ENCODE peak calls at places on chromosomes 16 and 17, in four cellular contexts. C is endothelial cell, A is thoracic aorta, M is body of pancreas. B is an unnamed sample.

GRCh38 chr16:30394603-30395154 is 541 bp upstream of the ZNF48 start:
- DNase-seq in C (no peak), A (no peak), M (no peak), B (no peak)

GRCh38 chr16:21645261-21645721 is 7.1 kb downstream of the IGSF6 start:
- DNase-seq in C (no peak), A (no peak), M (no peak), B (no peak)

GRCh38 chr17:73532441-73532901 is 111.8 kb downstream of the SDK2 start:
- DNase-seq in C (no peak), A (no peak), M (no peak), B (no peak)

GRCh38 chr17:64732336-64733006 is 70.4 kb upstream of the SMURF2 start:
- DNase-seq in C (no peak), A (no peak), M (peak; percentile 20), B (no peak)

GRCh38 chr16:66109677-66110076 is 256.8 kb upstream of the CDH5 start:
- DNase-seq in C (no peak), A (no peak), M (no peak), B (no peak)

GRCh38 chr17:47192549-47192948 is 3.5 kb upstream of the CDC27 start:
- DNase-seq in C (no peak), A (no peak), M (no peak), B (no peak)

GRCh38 chr17:1186214-1186820 is 6.5 kb upstream of the ABR start:
- DNase-seq in C (no peak), A (no peak), M (no peak), B (no peak)

GRCh38 chr17:57929392-57929791 is 25.8 kb downstream of the CUEDC1 start:
- DNase-seq in C (no peak), A (no peak), M (no peak), B (no peak)

GRCh38 chr16:88382491-88383400 is at the start of gene ZNF469:
- DNase-seq in C (peak; percentile 43), A (no peak), M (no peak), B (peak; percentile 22)

GRCh38 chr16:89315271-89315670 is 97.8 kb downstream of the ZNF778 start:
- DNase-seq in C (no peak), A (no peak), M (no peak), B (no peak)

GRCh38 chr17:72477529-72477928 is 356.7 kb downstream of the SOX9 start:
- DNase-seq in C (no peak), A (no peak), M (peak; percentile 91), B (no peak)

GRCh38 chr16:58494981-58495860 is 4.7 kb upstream of the NDRG4 start:
- DNase-seq in C (peak; percentile 76), A (peak; percentile 47), M (peak; percentile 89), B (peak; percentile 68)

GRCh38 chr17:45307290-45308015 is 9.4 kb downstream of the MAP3K14 start:
- DNase-seq in C (no peak), A (no peak), M (peak; percentile 77), B (peak; percentile 70)

GRCh38 chr17:39754958-39755549 is 17.3 kb downstream of the GRB7 start:
- DNase-seq in C (no peak), A (no peak), M (no peak), B (no peak)

GRCh38 chr16:117381-118365 is 20.8 kb downstream of the NPRL3 start:
- DNase-seq in C (peak; percentile 75), A (no peak), M (peak; percentile 69), B (no peak)

GRCh38 chr16:70433456-70434103 is 5.3 kb downstream of the ST3GAL2 start:
- DNase-seq in C (no peak), A (no peak), M (peak; percentile 59), B (no peak)

GRCh38 chr16:15961060-15961511 is 11.7 kb downstream of the ABCC1 start:
- DNase-seq in C (no peak), A (no peak), M (no peak), B (no peak)

GRCh38 chr17:78595135-78595810 is 18.1 kb upstream of the DNAH17 start:
- DNase-seq in C (no peak), A (no peak), M (no peak), B (no peak)

GRCh38 chr17:44531019-44531418 is 26.3 kb upstream of the FZD2 start:
- DNase-seq in C (no peak), A (no peak), M (no peak), B (no peak)

GRCh38 chr16:5336898-5337297 is 239.3 kb upstream of the EEF2KMT start:
- DNase-seq in C (no peak), A (no peak), M (no peak), B (no peak)

GRCh38 chr17:60743812-60744211 is 66.2 kb downstream of the BCAS3 start:
- DNase-seq in C (no peak), A (no peak), M (peak; percentile 40), B (no peak)

GRCh38 chr16:69444873-69445517 is 20.6 kb downstream of the CYB5B start:
- DNase-seq in C (no peak), A (no peak), M (no peak), B (no peak)

GRCh38 chr16:87569601-87570559 is 32.4 kb upstream of the JPH3 start:
- DNase-seq in C (no peak), A (no peak), M (no peak), B (no peak)

GRCh38 chr16:87391324-87391949 is 699 bp upstream of the MAP1LC3B start:
- DNase-seq in C (peak; percentile 33), A (no peak), M (peak; percentile 68), B (peak; percentile 81)

GRCh38 chr16:30887927-30888326 is 6.0 kb downstream of the BCL7C start:
- DNase-seq in C (no peak), A (no peak), M (no peak), B (no peak)

GRCh38 chr17:11823862-11824261 is 173.4 kb downstream of the ZNF18 start:
- DNase-seq in C (no peak), A (no peak), M (no peak), B (no peak)

GRCh38 chr17:47224971-47225370 is 15.8 kb downstream of the MYL4 start:
- DNase-seq in C (no peak), A (no peak), M (no peak), B (no peak)

GRCh38 chr16:79672524-79672923 is 72.0 kb upstream of the MAF start:
- DNase-seq in C (no peak), A (no peak), M (no peak), B (no peak)

GRCh38 chr16:31382485-31383161 is 10.5 kb upstream of the ITGAD start:
- DNase-seq in C (peak; percentile 86), A (no peak), M (peak; percentile 78), B (peak; percentile 75)

DNA sequence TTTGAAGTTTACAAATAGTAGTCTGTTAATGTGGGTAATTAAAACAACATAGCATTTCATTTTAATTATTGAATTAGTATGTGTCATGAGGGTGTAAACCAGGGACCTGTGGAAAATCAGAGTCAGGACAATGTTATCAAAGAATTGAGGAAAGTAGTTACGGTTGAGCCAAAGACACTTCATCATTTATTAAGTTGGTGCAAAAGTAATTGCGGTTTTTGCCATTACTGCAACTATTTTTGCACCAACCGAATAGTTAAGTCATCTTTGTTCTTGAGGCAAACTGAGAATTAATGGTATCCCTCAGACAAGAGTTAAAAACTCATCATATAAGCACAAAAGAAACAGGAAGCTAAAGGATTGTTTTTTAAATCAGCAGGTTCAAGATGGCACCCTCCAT is 593.7 kb downstream of the KCNJ2 start:
- DNase-seq in C (no peak), A (no peak), M (no peak), B (no peak)
- TF ChIP-seq CTCF in C (no peak), A (no peak), M (no peak), B (no peak)

DNA sequence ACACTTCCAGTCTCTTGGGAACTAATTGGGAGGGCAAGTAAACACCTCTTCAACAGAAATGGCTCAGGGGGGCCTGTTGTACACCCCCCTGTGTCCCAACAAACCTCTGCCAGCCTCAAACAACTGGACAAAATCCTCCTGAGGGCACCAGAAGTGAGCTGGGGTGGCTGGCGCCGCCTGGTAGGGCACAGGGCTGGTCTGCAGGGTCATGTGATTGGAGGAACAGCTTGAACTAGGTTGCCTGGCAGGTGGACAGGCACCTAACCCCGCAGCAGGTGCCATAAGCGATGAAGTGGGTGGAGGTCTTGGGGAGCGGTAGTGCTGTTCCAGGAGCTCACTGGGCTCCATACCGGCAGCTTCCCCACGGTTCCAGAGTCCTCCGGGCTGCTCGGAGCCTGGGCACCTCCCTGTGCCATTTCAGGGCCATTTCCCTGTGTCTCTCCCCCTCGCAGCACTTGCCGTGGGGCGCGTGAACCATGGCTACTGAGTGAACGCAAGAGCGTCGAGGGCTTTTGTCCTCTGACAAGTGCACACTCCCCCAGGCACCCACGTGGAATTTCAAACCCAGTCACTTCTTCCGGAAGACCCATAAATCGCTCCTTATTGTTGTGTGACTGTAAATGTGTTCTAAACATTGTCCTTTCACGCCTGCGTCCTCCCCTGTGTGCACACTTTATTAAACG is 101.5 kb downstream of the SEC14L1 start:
- DNase-seq in C (no peak), A (no peak), M (no peak), B (no peak)
- TF ChIP-seq CTCF in C (no peak), A (no peak), M (no peak), B (no peak)

GRCh38 chr17:8988263-8988662 is 22.8 kb upstream of the PIK3R5 start:
- DNase-seq in C (no peak), A (no peak), M (no peak), B (no peak)

GRCh38 chr17:8995711-8996110 is 25.6 kb upstream of the NTN1 start:
- DNase-seq in C (no peak), A (no peak), M (no peak), B (no peak)

GRCh38 chr17:8986295-8986694 is 20.8 kb upstream of the PIK3R5 start:
- DNase-seq in C (no peak), A (no peak), M (no peak), B (no peak)

GRCh38 chr17:8994319-8994718 is 27.0 kb upstream of the NTN1 start:
- DNase-seq in C (peak; percentile 78), A (no peak), M (peak; percentile 44), B (peak; percentile 70)

DNA sequence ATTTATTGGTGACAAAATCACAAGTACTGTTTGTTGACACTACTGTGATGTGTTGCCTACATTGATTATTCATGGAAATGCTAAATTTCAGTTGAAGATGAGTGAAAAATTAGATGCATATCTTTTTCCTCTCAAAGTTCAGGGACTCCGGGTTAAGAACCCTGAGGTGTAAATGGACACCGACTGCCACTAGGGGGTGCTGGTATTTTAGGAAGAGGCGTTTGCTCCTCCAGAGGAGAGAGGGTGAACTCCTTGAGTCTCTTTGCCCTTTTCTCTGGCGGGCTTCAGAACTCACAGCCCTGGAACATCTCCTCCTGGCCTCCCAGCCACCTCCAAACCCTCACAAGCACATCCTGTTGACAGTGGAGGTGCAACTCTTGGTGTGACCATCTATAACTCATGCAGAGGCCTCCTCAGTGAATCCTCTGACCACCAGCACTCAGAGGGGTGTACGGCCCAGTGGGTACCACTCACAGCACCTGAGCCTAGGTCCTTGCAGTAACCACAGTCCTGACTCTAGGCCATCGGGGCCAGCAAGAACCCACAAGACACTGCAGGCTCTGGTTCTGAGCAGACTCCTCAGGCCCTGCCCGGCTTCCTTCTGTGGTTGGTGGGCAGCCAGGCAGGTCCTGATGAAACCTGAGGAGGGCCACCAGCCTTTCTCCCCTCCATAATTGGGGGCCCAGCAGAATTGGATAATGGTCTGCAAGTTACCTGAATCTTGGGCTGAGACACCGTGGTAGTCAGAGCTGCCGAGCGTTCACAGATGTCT is 26.2 kb upstream of the PIK3R5 start:
- DNase-seq in C (peak; percentile 76), A (no peak), M (peak; percentile 70), B (peak; percentile 77)
- TF ChIP-seq CTCF in C (peak; percentile 91), A (peak; percentile 90), M (peak; percentile 71), B (peak; percentile 96)

DNA sequence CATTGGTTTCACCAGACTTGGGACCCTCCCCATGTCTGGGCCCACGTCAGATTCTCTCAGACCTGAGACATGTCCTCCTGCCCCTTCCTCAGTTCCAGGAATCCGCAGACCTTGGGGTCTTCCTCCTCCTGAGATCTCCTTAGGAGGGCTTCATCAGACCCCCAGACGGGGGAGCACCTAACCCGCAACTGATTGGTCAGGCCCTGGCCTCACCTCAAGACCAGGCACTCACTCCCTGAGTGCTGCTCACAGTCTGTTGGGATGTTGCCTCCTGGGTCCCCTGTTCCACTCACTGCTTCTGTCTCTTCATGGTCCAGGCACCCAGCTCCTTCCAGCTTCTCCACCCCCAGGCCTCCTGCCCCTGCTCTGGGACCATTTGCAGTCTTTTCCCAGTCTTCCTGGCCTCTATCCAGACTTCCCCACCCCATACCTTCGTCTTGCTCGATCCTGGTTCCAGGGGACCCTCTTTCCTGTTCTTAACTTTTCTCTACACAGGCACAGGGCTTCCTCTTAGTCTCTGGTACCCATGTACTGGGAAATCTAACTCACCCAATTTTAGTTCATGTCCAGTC is 1.2 kb downstream of the GID4 start:
- DNase-seq in C (no peak), A (no peak), M (no peak), B (no peak)
- TF ChIP-seq CTCF in C (no peak), A (no peak), M (no peak), B (no peak)